ENCODE peak calls at places on chromosomes 4 and X, in five cellular contexts. Y is HCT116, I is neural progenitor cell, W is PC-3, A is OCI-LY7. S is an unnamed sample. For H3K4me1 and H3K9me3, the result is how much of the 10 kb centered on the place peaks cover.

GRCh38 chr4:129929052-129929451 is 833.1 kb downstream of the C4orf33 start:
- DNase-seq in Y (no peak), W (peak), A (peak), I (peak), S (no peak)

GRCh38 chr4:52100062-52100461 is 49.0 kb downstream of the SPATA18 start:
- DNase-seq in I (no peak), A (no peak), W (peak), Y (no peak), S (peak)

GRCh38 chrX:155134255-155134654 is 62.9 kb downstream of the BRCC3 start:
- DNase-seq in I (no peak), Y (no peak), A (no peak), W (no peak), S (no peak)

GRCh38 chr4:137203601-137204000 is 328.7 kb downstream of the PCDH18 start:
- DNase-seq in I (no peak), Y (no peak), A (no peak), W (no peak), S (peak)

GRCh38 chr4:155207534-155208257 is 740 bp upstream of the NPY2R start:
- DNase-seq in I (peak), A (no peak), W (peak), Y (no peak), S (no peak)

GRCh38 chr4:139324620-139325019 is 22.3 kb upstream of the NDUFC1 start:
- DNase-seq in I (no peak), W (no peak), A (no peak), Y (no peak), S (no peak)

GRCh38 chr4:160129439-160129838 is 1026.6 kb downstream of the RAPGEF2 start:
- DNase-seq in A (no peak), I (no peak), W (peak), Y (peak), S (no peak)

GRCh38 chr4:15438939-15439524 is 11.2 kb downstream of the C1QTNF7 start:
- DNase-seq in Y (no peak), W (no peak), I (no peak), A (no peak), S (peak)

GRCh38 chrX:39850630-39851152 is 247.1 kb downstream of the BCOR start:
- DNase-seq in I (no peak), W (no peak), A (no peak), Y (no peak), S (peak)

GRCh38 chr4:1676605-1677525 is 7.2 kb downstream of the FAM53A start:
- DNase-seq in Y (no peak), I (no peak), A (no peak), W (no peak), S (no peak)

GRCh38 chr4:128393111-128393704 is 105.6 kb upstream of the PGRMC2 start:
- DNase-seq in A (no peak), I (no peak), W (no peak), Y (no peak), S (peak)

GRCh38 chrX:63350551-63350950 is 581 bp downstream of the SPIN4 start:
- DNase-seq in Y (no peak), W (peak), A (peak), I (peak), S (peak)

GRCh38 chr4:43339435-43339834 is 446.9 kb downstream of the GRXCR1 start:
- DNase-seq in I (no peak), W (peak), A (no peak), Y (no peak), S (peak)

GRCh38 chr4:153790962-153791551 is 2.2 kb upstream of the SFRP2 start:
- DNase-seq in I (peak), Y (no peak), A (no peak), W (no peak), S (peak)

GRCh38 chrX:120316587-120317283 is 5.5 kb upstream of the TMEM255A start:
- DNase-seq in Y (peak), W (peak), A (no peak), I (no peak), S (peak)

GRCh38 chr4:135249006-135249405 is 1047.4 kb upstream of the PABPC4L start:
- DNase-seq in I (peak), A (no peak), W (no peak), Y (no peak), S (no peak)

GRCh38 chrX:6685489-6685888 is 150.6 kb upstream of the VCX3A start:
- DNase-seq in Y (no peak), I (no peak), A (no peak), W (no peak), S (no peak)

GRCh38 chr4:140645614-140646412 is 77.1 kb upstream of the UCP1 start:
- DNase-seq in Y (no peak), W (no peak), I (no peak), A (no peak), S (no peak)

GRCh38 chr4:6281436-6282144 is 11.9 kb downstream of the WFS1 start:
- DNase-seq in A (no peak), I (no peak), W (no peak), Y (no peak), S (no peak)
- TF ChIP-seq EZH2phosphoT487 in A (no peak), I (no peak), W (no peak), Y (no peak), S (no peak)

GRCh38 chr4:76690091-76690905 is 207.6 kb downstream of the SOWAHB start:
- DNase-seq in W (peak), A (no peak), I (no peak), Y (no peak), S (peak)
- H3K4me1 ChIP-seq in W (under half), A (under half), I (under half), Y (under half), S (under half)

DNA sequence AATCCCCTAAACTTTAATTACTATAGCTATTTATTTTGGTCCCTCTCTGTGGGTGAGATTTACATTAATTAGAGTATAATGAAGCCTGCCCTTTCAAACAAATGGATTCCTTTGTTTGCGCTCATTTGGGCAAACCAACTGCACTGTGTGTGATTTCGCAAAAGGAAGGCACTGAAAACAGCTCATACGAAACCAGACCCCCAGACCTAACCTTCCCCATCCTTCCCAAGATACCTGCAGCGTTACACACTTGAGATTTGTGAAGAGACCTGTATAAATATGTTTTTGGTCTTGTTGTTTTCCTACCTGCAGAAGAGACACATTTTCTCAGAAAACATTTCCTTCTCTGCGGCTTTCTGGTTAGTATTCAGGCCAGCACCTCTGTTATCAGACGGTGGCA is 47.5 kb downstream of the CBLL2 start:
- DNase-seq in Y (no peak), I (peak), W (no peak), A (no peak), S (no peak)
- H3K9me3 ChIP-seq in Y (under half), I (under half), W (under half), A (under half), S (under half)

GRCh38 chr4:189502841-189503240 is 437.8 kb upstream of the FRG1 start:
- DNase-seq in W (no peak), A (no peak), Y (no peak), I (no peak), S (no peak)

GRCh38 chr4:189505380-189505779 is 435.3 kb upstream of the FRG1 start:
- DNase-seq in A (no peak), Y (no peak), W (no peak), I (no peak), S (no peak)

GRCh38 chr4:189511581-189511980 is 429.1 kb upstream of the FRG1 start:
- DNase-seq in I (no peak), W (no peak), A (no peak), Y (no peak), S (no peak)

GRCh38 chr4:189506080-189506479 is 434.6 kb upstream of the FRG1 start:
- DNase-seq in W (no peak), A (no peak), Y (no peak), I (no peak), S (no peak)

GRCh38 chr4:189507060-189507459 is 433.6 kb upstream of the FRG1 start:
- DNase-seq in W (no peak), Y (no peak), A (no peak), I (no peak), S (no peak)
- TF ChIP-seq EZH2phosphoT487 in W (no peak), Y (no peak), A (no peak), I (no peak), S (no peak)